ENCODE peak calls at places on chromosomes 2 and 18, in seven cellular contexts. N is PC-9, W is fibroblast of lung, A is tibial artery, R is neuronal stem cell, G is psoas muscle, P is ovary. V is an unnamed sample. For H3K4me1, the result is how much of the 10 kb centered on the place peaks cover.

GRCh38 chr2:140718999-140719398 is 1411.8 kb downstream of the LRP1B start:
- DNase-seq in N (no peak), W (peak), A (no peak), R (no peak), G (no peak), P (no peak), V (no peak)

GRCh38 chr18:944440-944839 is 39.8 kb downstream of the ADCYAP1 start:
- DNase-seq in N (peak), W (peak), A (no peak), R (no peak), G (no peak), P (no peak), V (no peak)

GRCh38 chr2:186732843-186733242 is 39.0 kb downstream of the FAM171B start:
- DNase-seq in N (no peak), W (no peak), A (no peak), R (no peak), G (no peak), P (no peak), V (no peak)

GRCh38 chr2:217520361-217521010 is 482.3 kb downstream of the TNS1 start:
- DNase-seq in N (no peak), W (no peak), A (no peak), R (no peak), G (no peak), P (no peak), V (no peak)

GRCh38 chr2:155722290-155722689 is 610.2 kb downstream of the NR4A2 start:
- DNase-seq in N (no peak), W (no peak), A (no peak), R (no peak), G (no peak), P (no peak), V (no peak)

GRCh38 chr18:30969670-30970069 is 72.9 kb downstream of the DSC3 start:
- DNase-seq in N (no peak), W (no peak), A (no peak), R (no peak), G (no peak), P (no peak), V (no peak)

GRCh38 chr2:52128081-52128480 is 1096.1 kb upstream of the NRXN1 start:
- DNase-seq in N (no peak), W (no peak), A (no peak), R (no peak), G (no peak), P (no peak), V (no peak)

GRCh38 chr2:26493631-26494030 is 15.7 kb upstream of the OTOF start:
- DNase-seq in N (no peak), W (no peak), A (no peak), R (no peak), G (no peak), P (no peak), V (no peak)

GRCh38 chr2:47070920-47071824 is 83.9 kb downstream of the STPG4 start:
- DNase-seq in N (peak), W (peak), A (peak), R (no peak), G (peak), P (peak), V (peak)

GRCh38 chr18:43129946-43130523 is 14.6 kb upstream of the RIT2 start:
- DNase-seq in N (no peak), W (peak), A (no peak), R (no peak), G (no peak), P (no peak), V (no peak)

GRCh38 chr2:190572251-190572650 is 37.7 kb upstream of the NEMP2 start:
- DNase-seq in N (no peak), W (peak), A (no peak), R (no peak), G (no peak), P (no peak), V (no peak)

GRCh38 chr2:29579495-29580178 is 341.7 kb downstream of the ALK start:
- DNase-seq in N (no peak), W (peak), A (no peak), R (no peak), G (no peak), P (no peak), V (no peak)

GRCh38 chr2:150882751-150883520 is 378.7 kb downstream of the RBM43 start:
- DNase-seq in N (no peak), W (peak), A (no peak), R (no peak), G (no peak), P (no peak), V (no peak)

GRCh38 chr18:2337552-2338141 is 233.7 kb downstream of the METTL4 start:
- DNase-seq in N (no peak), W (no peak), A (peak), R (no peak), G (no peak), P (no peak), V (no peak)

GRCh38 chr18:41621177-41621576 is 333.9 kb upstream of the PIK3C3 start:
- DNase-seq in N (no peak), W (no peak), A (no peak), R (no peak), G (no peak), P (no peak), V (no peak)

GRCh38 chr18:48455555-48456478 is 46.6 kb upstream of the ZBTB7C start:
- DNase-seq in N (peak), W (peak), A (no peak), R (no peak), G (no peak), P (no peak), V (no peak)

GRCh38 chr18:56645415-56646016 is 5.6 kb upstream of the WDR7 start:
- DNase-seq in N (no peak), W (no peak), A (no peak), R (no peak), G (no peak), P (no peak), V (no peak)

GRCh38 chr18:61549411-61549810 is 216.2 kb downstream of the CDH20 start:
- DNase-seq in N (no peak), W (no peak), A (no peak), R (no peak), G (no peak), P (no peak), V (no peak)

GRCh38 chr2:76713312-76713711 is 808.9 kb downstream of the LRRTM4 start:
- DNase-seq in N (no peak), W (no peak), A (no peak), R (no peak), G (no peak), P (no peak), V (no peak)

GRCh38 chr2:8438476-8438875 is 243.4 kb upstream of the ID2 start:
- DNase-seq in N (no peak), W (no peak), A (no peak), R (no peak), G (no peak), P (no peak), V (no peak)

GRCh38 chr2:220785181-220785580 is 786.9 kb downstream of the EPHA4 start:
- DNase-seq in N (no peak), W (no peak), A (no peak), R (no peak), G (no peak), P (no peak), V (no peak)

GRCh38 chr2:12469053-12469625 is 247.6 kb upstream of the TRIB2 start:
- DNase-seq in N (no peak), W (no peak), A (no peak), R (no peak), G (no peak), P (no peak), V (no peak)

GRCh38 chr2:232260075-232260474 is 118.5 kb upstream of the ALPP start:
- DNase-seq in N (peak), W (peak), A (no peak), R (no peak), G (no peak), P (no peak), V (no peak)

GRCh38 chr2:20015482-20016083 is 3.1 kb upstream of the MATN3 start:
- DNase-seq in N (peak), W (peak), A (no peak), R (peak), G (no peak), P (no peak), V (no peak)

GRCh38 chr2:238294046-238294392 is 5.6 kb upstream of the PER2 start:
- DNase-seq in N (no peak), W (no peak), A (peak), R (no peak), G (no peak), P (no peak), V (peak)

GRCh38 chr2:46145017-46145416 is 152.2 kb upstream of the EPAS1 start:
- DNase-seq in N (no peak), W (no peak), A (no peak), R (no peak), G (no peak), P (no peak), V (no peak)

GRCh38 chr2:204220896-204221295 is 284.3 kb downstream of the ICOS start:
- DNase-seq in N (no peak), W (no peak), A (no peak), R (no peak), G (no peak), P (no peak), V (no peak)

GRCh38 chr18:42258301-42258965 is 303.4 kb downstream of the PIK3C3 start:
- DNase-seq in N (no peak), W (peak), A (no peak), R (no peak), G (no peak), P (no peak), V (no peak)

GRCh38 chr18:27577265-27577664 is 392.2 kb upstream of the CHST9 start:
- DNase-seq in N (no peak), W (no peak), A (no peak), R (no peak), G (no peak), P (no peak), V (no peak)

GRCh38 chr2:109615637-109616144 is 1.5 kb downstream of the SOWAHC start:
- DNase-seq in N (no peak), W (no peak), A (no peak), R (no peak), G (no peak), P (no peak), V (no peak)

DNA sequence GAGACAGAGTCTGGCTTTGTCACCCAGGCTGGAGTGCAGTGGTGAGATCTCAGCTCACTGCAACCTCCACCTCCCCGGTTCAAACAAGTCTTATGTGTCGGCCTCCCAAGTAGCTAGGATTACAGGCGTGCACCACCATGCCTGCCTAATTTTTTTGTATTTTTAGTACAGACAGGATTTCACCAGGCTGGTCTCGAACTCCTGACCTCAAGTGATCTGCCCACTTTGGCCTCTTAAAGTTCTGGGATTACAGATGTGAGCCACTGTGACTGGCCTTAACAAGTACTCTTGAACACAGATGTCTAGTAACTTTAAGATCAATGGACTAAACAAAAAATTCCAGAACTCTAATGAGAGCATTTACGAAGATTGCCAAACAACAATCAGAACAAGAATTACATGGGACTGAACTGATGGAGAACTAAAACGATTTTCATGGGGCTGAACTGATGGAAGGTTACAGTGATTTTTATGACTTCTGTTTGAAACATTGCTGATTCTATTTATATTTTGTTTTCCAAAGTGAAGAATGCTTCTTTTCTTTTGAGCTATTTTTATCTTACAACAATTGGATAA is 46.5 kb upstream of the ST3GAL5 start:
- DNase-seq in N (no peak), W (peak), A (no peak), R (no peak), G (no peak), P (no peak), V (no peak)
- H3K27ac ChIP-seq in N (peak), W (no peak), A (no peak), R (peak), G (no peak), P (no peak), V (no peak)

DNA sequence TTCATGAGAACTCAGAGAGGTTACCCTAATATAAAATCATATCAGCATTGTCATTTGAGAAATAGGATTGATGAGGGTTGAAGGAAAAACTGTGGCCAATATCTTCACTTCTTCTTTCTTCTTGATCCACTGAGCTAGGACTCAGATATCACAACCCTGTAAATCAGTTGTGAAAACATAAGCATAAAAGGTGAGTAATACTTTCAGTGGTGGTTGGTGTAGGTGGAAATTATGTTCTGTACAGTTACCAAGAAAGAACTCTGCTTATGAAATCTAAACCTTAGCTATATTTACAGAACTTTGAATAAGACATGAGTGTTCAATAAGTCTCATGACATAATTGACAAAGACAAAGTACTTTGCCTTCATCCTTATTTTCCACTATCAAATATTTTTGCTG is 56.3 kb downstream of the PAX3 start:
- DNase-seq in N (no peak), W (no peak), A (no peak), R (no peak), G (no peak), P (no peak), V (no peak)
- H3K4me1 ChIP-seq in N (under half), W (under half), A (under half), R (under half), G (under half), P (under half), V (under half)

GRCh38 chr18:77106331-77106730 is 26.3 kb downstream of the MBP start:
- DNase-seq in N (no peak), W (no peak), A (no peak), R (no peak), G (no peak), P (no peak), V (no peak)

GRCh38 chr18:77110400-77110799 is 22.2 kb downstream of the MBP start:
- DNase-seq in N (no peak), W (no peak), A (no peak), R (no peak), G (no peak), P (no peak), V (no peak)

GRCh38 chr18:77107218-77107815 is 25.3 kb downstream of the MBP start:
- DNase-seq in N (no peak), W (peak), A (no peak), R (no peak), G (no peak), P (no peak), V (no peak)

GRCh38 chr18:77108821-77109692 is 23.5 kb downstream of the MBP start:
- DNase-seq in N (no peak), W (no peak), A (no peak), R (no peak), G (no peak), P (no peak), V (no peak)

DNA sequence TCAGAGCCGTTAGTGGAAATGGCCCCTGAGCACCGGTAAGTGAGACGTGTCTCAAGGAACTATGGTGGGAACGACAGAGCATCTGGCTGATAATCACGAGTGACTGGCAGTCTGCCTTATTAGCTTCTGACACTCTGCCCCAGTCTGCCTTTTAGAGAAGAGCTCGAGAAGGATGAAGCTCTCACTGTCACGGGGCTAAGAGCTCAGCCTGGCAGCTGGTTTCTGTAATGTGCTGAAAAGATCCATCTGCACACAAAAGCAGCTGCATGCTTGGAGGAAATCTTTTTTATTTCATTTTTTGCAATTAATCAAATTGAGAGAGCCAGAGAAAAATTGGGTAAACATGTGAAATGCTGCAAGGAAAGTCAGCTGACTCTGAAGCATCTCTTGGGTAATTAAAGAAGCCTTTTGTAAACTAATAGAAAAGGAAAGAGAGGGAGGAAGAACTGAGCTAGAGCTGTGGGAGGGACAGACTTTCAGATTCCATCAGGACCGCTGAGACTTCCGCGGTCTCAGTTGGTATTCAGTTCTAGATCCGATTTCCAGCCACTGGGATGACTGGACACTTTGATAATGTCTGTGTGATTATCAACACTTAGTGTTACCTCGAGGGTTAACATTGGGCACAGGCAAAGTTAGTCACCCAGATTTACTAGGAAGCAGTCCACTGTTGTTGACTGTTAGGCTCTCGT is 24.4 kb downstream of the MBP start:
- DNase-seq in N (no peak), W (peak), A (peak), R (no peak), G (no peak), P (peak), V (peak)
- H3K4me3 ChIP-seq in N (no peak), W (peak), A (no peak), R (no peak), G (peak), P (no peak), V (no peak)

GRCh38 chr2:119630121-119630520 is 48.9 kb upstream of the TMEM177 start:
- DNase-seq in N (no peak), W (no peak), A (no peak), R (no peak), G (no peak), P (no peak), V (no peak)

GRCh38 chr2:119629323-119629825 is 49.6 kb upstream of the TMEM177 start:
- DNase-seq in N (no peak), W (no peak), A (no peak), R (no peak), G (no peak), P (no peak), V (no peak)

DNA sequence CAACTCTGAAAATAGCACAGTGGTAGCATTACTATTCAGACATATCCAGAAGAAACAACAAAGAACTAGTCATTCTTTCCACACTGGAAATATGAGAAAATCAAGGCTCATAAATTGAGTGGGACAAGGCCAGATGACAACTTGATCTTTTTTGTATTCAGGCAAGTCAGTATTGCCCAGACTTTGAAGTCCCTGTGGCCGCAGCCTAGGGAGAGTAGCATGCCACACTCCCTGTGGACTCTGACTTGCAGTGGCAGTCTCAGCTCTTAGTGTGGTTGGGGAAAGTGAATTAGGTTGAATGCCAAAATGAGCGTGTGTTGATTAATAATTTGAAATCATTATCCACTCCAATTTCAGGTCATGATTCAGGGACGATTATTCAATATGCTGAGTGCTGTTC is 53.8 kb upstream of the TMEM177 start:
- DNase-seq in N (no peak), W (no peak), A (no peak), R (no peak), G (no peak), P (no peak), V (no peak)
- H3K27ac ChIP-seq in N (no peak), W (no peak), A (no peak), R (no peak), G (no peak), P (no peak), V (no peak)

DNA sequence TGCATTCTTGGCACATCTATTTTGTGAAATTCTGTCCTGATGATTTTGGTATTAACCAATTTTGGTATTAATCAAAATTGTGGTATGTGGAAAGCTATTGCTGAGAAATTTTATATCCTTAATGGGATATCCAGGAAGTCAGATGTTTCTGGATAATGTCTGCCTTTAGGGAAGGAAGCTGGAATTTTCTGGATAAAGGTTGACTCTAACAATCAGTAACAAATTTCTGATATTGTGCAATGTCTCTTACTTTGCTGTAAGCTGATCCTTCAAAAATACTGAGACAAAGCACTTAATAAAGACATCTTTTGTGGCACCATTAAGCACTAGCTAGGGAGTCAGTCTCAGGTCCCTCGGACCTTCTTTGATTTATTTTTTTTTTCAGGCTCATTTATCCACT is 100.8 kb upstream of the UGP2 start:
- DNase-seq in N (no peak), W (no peak), A (no peak), R (no peak), G (no peak), P (no peak), V (no peak)
- H3K4me1 ChIP-seq in N (under half), W (under half), A (under half), R (under half), G (under half), P (under half), V (under half)

GRCh38 chr2:5385596-5385995 is 306.6 kb upstream of the SOX11 start:
- DNase-seq in N (no peak), W (peak), A (no peak), R (no peak), G (no peak), P (no peak), V (no peak)

GRCh38 chr2:5392658-5393057 is 299.5 kb upstream of the SOX11 start:
- DNase-seq in N (no peak), W (peak), A (no peak), R (no peak), G (no peak), P (no peak), V (no peak)

GRCh38 chr2:5391361-5391760 is 300.8 kb upstream of the SOX11 start:
- DNase-seq in N (no peak), W (no peak), A (no peak), R (no peak), G (no peak), P (peak), V (no peak)

GRCh38 chr2:5387421-5387820 is 304.8 kb upstream of the SOX11 start:
- DNase-seq in N (no peak), W (peak), A (no peak), R (no peak), G (no peak), P (no peak), V (no peak)

DNA sequence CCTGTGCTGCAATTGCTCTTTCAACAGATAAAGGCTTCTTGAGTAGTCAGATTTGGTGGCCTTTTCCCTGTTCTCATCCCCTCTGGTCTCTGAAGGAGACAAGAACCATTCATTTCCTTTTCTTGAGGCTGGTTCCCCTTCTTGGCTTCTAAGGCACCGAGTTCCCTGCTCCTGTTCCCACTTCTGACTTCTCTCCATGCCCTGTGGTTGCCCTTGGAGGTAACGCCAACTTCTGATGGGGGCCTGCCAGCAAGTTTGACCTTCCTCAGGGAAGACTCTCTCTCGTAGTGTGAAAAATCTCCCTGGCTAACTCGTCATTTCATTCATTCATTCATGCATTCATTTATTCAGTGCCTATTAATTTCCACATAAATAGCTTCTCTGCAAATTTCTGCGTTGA is 302.4 kb upstream of the SOX11 start:
- DNase-seq in N (no peak), W (no peak), A (no peak), R (no peak), G (no peak), P (no peak), V (no peak)
- H3K4me3 ChIP-seq in N (no peak), W (no peak), A (no peak), R (no peak), G (no peak), P (no peak), V (no peak)

V was measured in aorta.